ENCODE peak calls at places on chromosome 22, in five cellular contexts. O is colonic mucosa, J is heart left ventricle, W is adrenal gland, F is A549. Y is an unnamed sample.

GRCh38 chr22:27823221-27823620 is 21.7 kb upstream of the MN1 start:
- DNase-seq in O (no peak), J (no peak), W (no peak), F (no peak), Y (no peak)

GRCh38 chr22:21876486-21877176 is 9.2 kb upstream of the MAPK1 start:
- DNase-seq in O (no peak), J (no peak), W (peak; percentile 48), F (no peak), Y (no peak)

GRCh38 chr22:46942816-46943783 is 180.7 kb downstream of the TBC1D22A start:
- DNase-seq in O (peak; percentile 17), J (peak; percentile 68), W (peak; percentile 65), F (no peak), Y (no peak)

GRCh38 chr22:20967697-20968201 is 694 bp downstream of the AIFM3 start:
- DNase-seq in O (no peak), J (no peak), W (no peak), F (no peak), Y (no peak)

GRCh38 chr22:19295733-19296132 is 4.2 kb upstream of the CLTCL1 start:
- DNase-seq in O (no peak), J (no peak), W (no peak), F (no peak), Y (no peak)

GRCh38 chr22:35258144-35258988 is 1.1 kb downstream of the HMGXB4 start:
- DNase-seq in O (peak; percentile 36), J (no peak), W (no peak), F (peak; percentile 10), Y (peak; percentile 4)

GRCh38 chr22:36383110-36383581 is 4.6 kb downstream of the MYH9 start:
- DNase-seq in O (no peak), J (no peak), W (no peak), F (no peak), Y (no peak)

GRCh38 chr22:43861529-43861928 is 784 bp downstream of the SULT4A1 start:
- DNase-seq in O (no peak), J (no peak), W (peak; percentile 60), F (no peak), Y (no peak)

GRCh38 chr22:25192406-25192805 is 7.3 kb upstream of the CRYBB3 start:
- DNase-seq in O (no peak), J (no peak), W (no peak), F (no peak), Y (no peak)

GRCh38 chr22:37674951-37675929 is at the start of gene LGALS1:
- DNase-seq in O (peak; percentile 95), J (peak; percentile 97), W (peak; percentile 98), F (peak; percentile 92), Y (peak; percentile 92)
- TF ChIP-seq CTCF in O (no peak), J (peak; percentile 49), W (no peak), F (no peak), Y (no peak)

GRCh38 chr22:31040542-31041398 is 40.3 kb upstream of the SMTN start:
- DNase-seq in O (no peak), J (no peak), W (no peak), F (no peak), Y (no peak)
- H3K27ac ChIP-seq in O (peak overlapping the region; percentile 60), J (peak overlapping the region; percentile 84), W (no peak overlapping the region), F (no peak overlapping the region), Y (no peak overlapping the region)

GRCh38 chr22:50613291-50613981 is 12.8 kb downstream of the MAPK8IP2 start:
- DNase-seq in O (peak; percentile 90), J (no peak), W (peak; percentile 82), F (no peak), Y (no peak)
- TF ChIP-seq CTCF in O (no peak), J (peak; percentile 30), W (no peak), F (no peak), Y (no peak)

DNA sequence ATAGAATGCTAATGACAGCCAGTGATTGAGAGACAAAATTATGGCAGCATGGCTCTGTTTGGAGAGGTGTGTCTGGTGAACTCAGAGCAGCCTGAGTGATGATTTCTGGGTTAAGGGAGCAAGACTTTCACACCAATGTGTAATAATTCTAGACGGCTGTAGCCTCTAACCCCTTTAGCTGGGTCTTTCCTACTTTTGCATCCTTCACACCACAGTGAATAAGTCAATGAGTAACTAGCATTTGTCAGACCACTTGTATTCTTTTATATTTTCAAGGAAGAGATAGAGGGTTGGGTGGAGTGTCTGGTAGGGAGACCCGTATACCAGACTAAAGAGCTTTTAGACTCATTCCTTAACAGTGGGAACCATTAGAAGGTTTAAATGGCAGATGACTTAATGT is 50.4 kb downstream of the ATXN10 start:
- DNase-seq in O (no peak), J (no peak), W (no peak), F (peak; percentile 57), Y (no peak)
- H3K27ac ChIP-seq in O (no peak overlapping the region), J (no peak overlapping the region), W (no peak overlapping the region), F (peak overlapping the region; percentile 90), Y (no peak overlapping the region)